ENCODE peak calls at places on chromosome 19, in ten cellular contexts. J, Z, H, F, Q, E, U, T, X and R are unnamed samples.
A peak's percentile ranks its signal among the peaks of the same experiment; 100 is the strongest.

GRCh38 chr19:10861118-10861651 is 10.2 kb upstream of the CARM1 start:
- DNase-seq in F (peak; percentile 50), T (peak; percentile 63), J (no peak), H (no peak), Q (no peak), X (peak; percentile 72), E (no peak), U (no peak), Z (no peak), R (no peak)

GRCh38 chr19:54106716-54107115 is 4.1 kb downstream of the NDUFA3 start:
- DNase-seq in F (no peak), X (peak; percentile 21), E (no peak), T (peak; percentile 37), Q (no peak), H (no peak), Z (no peak), J (no peak), U (no peak), R (no peak)

GRCh38 chr19:35991731-35992450 is 3.1 kb upstream of the SDHAF1 start:
- DNase-seq in X (peak; percentile 75), Z (peak; percentile 10), E (no peak), Q (no peak), J (no peak), U (no peak), F (no peak), H (no peak), T (no peak), R (no peak)

GRCh38 chr19:2848625-2849024 is 7.3 kb downstream of the ZNF555 start:
- DNase-seq in J (no peak), F (no peak), H (no peak), Z (no peak), T (no peak), Q (peak; percentile 29), X (no peak), U (no peak), E (no peak), R (no peak)

GRCh38 chr19:31406106-31406505 is 56.9 kb upstream of the TSHZ3 start:
- DNase-seq in T (no peak), J (no peak), F (no peak), H (no peak), X (no peak), U (no peak), Q (no peak), E (no peak), Z (no peak), R (no peak)

GRCh38 chr19:32812036-32812435 is 57.5 kb downstream of the SLC7A9 start:
- DNase-seq in J (no peak), H (no peak), T (no peak), E (no peak), F (no peak), X (no peak), Q (no peak), U (no peak), Z (no peak), R (no peak)

GRCh38 chr19:35328851-35329285 is at the start of gene CD22:
- DNase-seq in Z (no peak), U (no peak), T (no peak), J (no peak), X (peak; percentile 62), E (no peak), Q (no peak), H (no peak), F (no peak), R (no peak)

GRCh38 chr19:49443366-49444099 is 2.2 kb upstream of the SLC17A7 start:
- DNase-seq in F (peak; percentile 96), J (peak; percentile 96), X (peak; percentile 100), T (peak; percentile 97), E (peak; percentile 96), Z (peak; percentile 87), Q (peak; percentile 87), H (peak; percentile 96), U (peak; percentile 90), R (peak; percentile 88)

GRCh38 chr19:23957660-23958281 is 43.1 kb downstream of the ZNF726 start:
- DNase-seq in H (no peak), J (no peak), Z (peak; percentile 81), E (no peak), T (no peak), F (no peak), Q (peak; percentile 34), U (no peak), X (peak; percentile 26), R (no peak)

DNA sequence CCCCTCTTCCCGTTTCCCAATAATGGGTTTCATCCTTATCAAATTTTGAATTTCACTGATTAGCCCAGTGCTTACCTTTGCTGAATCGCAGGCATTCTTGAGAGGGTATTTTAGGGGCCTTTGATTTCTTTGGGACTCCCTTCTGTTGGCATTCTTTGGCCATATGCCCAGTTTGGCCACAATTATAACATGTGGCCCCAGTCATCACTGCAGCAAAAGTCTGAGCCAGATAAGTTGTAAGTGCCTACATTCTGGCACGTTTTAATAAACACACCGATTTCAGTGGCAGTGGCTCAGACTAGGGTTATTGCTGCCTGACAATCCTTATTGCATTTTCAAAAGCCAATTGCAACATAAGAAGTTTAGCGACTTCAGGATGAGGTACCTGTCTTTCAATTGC is 41.4 kb downstream of the ZNF726 start:
- DNase-seq in X (no peak), Z (no peak), E (no peak), F (no peak), T (no peak), U (no peak), J (no peak), H (no peak), Q (no peak), R (no peak)
- H3K9me3 ChIP-seq in X (peaks cover 2% of the 10 kb centered on the region), Z (peaks cover 4% of the 10 kb centered on the region), E (no peaks in the 10 kb centered on the region), F (no peaks in the 10 kb centered on the region), T (no peaks in the 10 kb centered on the region), U (no peaks in the 10 kb centered on the region), J (no peaks in the 10 kb centered on the region), H (peaks cover 26% of the 10 kb centered on the region), Q (no peaks in the 10 kb centered on the region), R (no peaks in the 10 kb centered on the region)

DNA sequence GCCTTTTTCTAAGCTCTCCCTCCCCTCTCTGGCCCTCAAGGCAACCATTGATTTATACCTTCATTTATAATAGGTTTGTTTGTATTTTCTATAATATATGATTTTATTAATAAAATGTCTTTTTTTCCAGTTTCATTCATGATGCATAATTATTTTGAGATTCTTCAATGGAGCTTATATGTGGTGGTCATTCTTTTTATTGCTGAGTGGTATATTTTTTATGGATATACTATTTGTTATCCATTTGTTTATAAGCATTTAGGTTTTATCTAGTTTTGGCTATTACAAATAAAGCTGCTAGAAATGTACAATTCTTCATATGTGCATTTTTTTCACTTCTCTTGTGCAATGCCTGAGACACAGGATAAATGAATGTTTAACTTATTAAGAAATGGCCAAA is 10.8 kb downstream of the ZNF211 start:
- DNase-seq in H (no peak), X (no peak), Q (no peak), J (no peak), Z (no peak), T (no peak), F (no peak), E (no peak), U (no peak), R (no peak)
- H3K9me3 ChIP-seq in H (peaks cover 23% of the 10 kb centered on the region), X (peaks cover 30% of the 10 kb centered on the region), Q (peaks cover 29% of the 10 kb centered on the region), J (peaks cover 57% of the 10 kb centered on the region), Z (peaks cover 38% of the 10 kb centered on the region), T (peaks cover 67% of the 10 kb centered on the region), F (peaks cover 88% of the 10 kb centered on the region), E (no peaks in the 10 kb centered on the region), U (peaks cover 17% of the 10 kb centered on the region), R (peaks cover 36% of the 10 kb centered on the region)

DNA sequence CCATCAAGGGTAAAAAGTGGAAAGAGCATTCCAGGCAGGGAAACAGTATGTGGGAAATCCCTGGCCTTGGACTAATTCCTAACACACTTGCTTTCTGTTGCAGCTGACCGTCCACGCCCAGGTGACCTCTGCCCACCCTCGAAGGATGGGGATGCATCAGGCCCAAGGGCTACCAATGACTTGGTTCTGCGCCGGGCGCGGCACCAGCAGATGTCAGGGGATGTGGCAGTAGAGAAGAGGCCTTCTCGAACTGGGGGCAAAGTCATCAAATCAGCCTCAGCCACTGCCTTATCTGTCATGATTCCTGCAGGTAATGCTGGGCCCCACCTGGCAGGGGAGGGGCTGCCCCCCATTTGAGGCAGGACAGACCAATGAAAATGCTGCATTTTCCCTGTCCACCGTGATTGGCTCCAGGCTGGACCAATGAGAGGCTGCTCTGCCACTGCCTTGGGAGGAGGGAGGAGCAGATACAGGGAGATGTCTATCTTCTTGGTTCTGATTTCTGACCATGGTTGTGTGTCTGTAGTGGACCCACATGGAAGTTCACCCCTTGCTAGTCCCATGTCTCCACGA is 12.6 kb downstream of the DNASE2 start:
- DNase-seq in X (peak; percentile 86), U (no peak), Z (no peak), H (no peak), E (no peak), Q (no peak), F (peak; percentile 31), J (no peak), T (no peak), R (no peak)
- H3K9me3 ChIP-seq in X (no peaks in the 10 kb centered on the region), U (no peaks in the 10 kb centered on the region), Z (no peaks in the 10 kb centered on the region), H (peaks cover 7% of the 10 kb centered on the region), E (no peaks in the 10 kb centered on the region), Q (peaks cover 12% of the 10 kb centered on the region), F (no peaks in the 10 kb centered on the region), J (no peaks in the 10 kb centered on the region), T (no peaks in the 10 kb centered on the region), R (no peaks in the 10 kb centered on the region)

DNA sequence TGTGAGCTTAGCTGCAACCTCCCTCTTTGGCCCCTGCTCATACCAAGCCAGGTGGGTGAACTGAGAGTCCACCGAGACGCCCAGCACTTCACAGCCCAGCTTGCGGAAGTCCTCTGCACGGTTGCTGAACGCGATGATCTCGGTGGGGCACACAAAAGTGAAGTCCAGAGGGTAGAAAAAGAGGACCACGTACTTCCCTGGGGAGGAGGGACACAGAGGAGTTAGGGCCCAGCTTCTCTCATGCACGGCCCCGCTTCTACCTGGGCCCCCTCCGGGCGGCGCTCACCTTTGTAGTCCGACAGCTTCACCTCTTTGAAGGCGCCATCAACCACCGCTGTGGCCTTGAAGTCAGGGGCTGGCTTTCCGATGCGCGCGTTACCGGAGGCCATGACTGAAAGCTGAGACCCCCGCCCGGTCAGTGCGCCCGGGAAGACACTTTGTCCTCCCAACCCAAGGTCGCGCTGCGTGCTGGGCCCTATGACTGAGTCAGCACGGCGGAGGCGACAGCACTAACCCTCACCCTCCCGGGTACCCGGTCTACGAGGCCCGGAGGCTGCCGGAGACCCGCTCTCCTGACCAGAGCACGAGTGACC is 631 bp downstream of the PRDX2 start:
- DNase-seq in X (no peak), H (no peak), T (no peak), E (no peak), U (no peak), Q (no peak), J (no peak), Z (no peak), F (peak; percentile 26), R (no peak)
- H3K9me3 ChIP-seq in X (no peaks in the 10 kb centered on the region), H (no peaks in the 10 kb centered on the region), T (no peaks in the 10 kb centered on the region), E (no peaks in the 10 kb centered on the region), U (no peaks in the 10 kb centered on the region), Q (no peaks in the 10 kb centered on the region), J (no peaks in the 10 kb centered on the region), Z (no peaks in the 10 kb centered on the region), F (no peaks in the 10 kb centered on the region), R (no peaks in the 10 kb centered on the region)

GRCh38 chr19:21491161-21491560 is 14.2 kb upstream of the ZNF429 start:
- DNase-seq in H (no peak), X (no peak), F (no peak), T (no peak), Z (no peak), U (no peak), J (no peak), E (no peak), Q (no peak), R (no peak)
- H3K9me3 ChIP-seq in H (peaks cover 5% of the 10 kb centered on the region), X (no peaks in the 10 kb centered on the region), F (no peaks in the 10 kb centered on the region), T (no peaks in the 10 kb centered on the region), Z (peaks cover 11% of the 10 kb centered on the region), U (no peaks in the 10 kb centered on the region), J (no peaks in the 10 kb centered on the region), E (no peaks in the 10 kb centered on the region), Q (peaks cover 29% of the 10 kb centered on the region), R (no peaks in the 10 kb centered on the region)